ENCODE peak calls at places on chromosomes 4 and X, in five cellular contexts. B is K562, N is H1, M is HepG2, W is IMR-90. Q is an unnamed sample.

GRCh38 chr4:53508446-53508845 is 82.8 kb downstream of the LNX1 start:
- DNase-seq in M (peak), W (peak), N (no peak), B (no peak), Q (no peak)

GRCh38 chr4:30724217-30724616 is 4.0 kb downstream of the PCDH7 start:
- DNase-seq in M (no peak), W (no peak), N (no peak), B (no peak), Q (no peak)

GRCh38 chr4:30461218-30461617 is 259.0 kb upstream of the PCDH7 start:
- DNase-seq in B (no peak), W (no peak), N (peak), M (no peak), Q (no peak)

GRCh38 chrX:6614516-6614915 is 79.6 kb upstream of the VCX3A start:
- DNase-seq in M (no peak), W (no peak), B (no peak), N (no peak), Q (no peak)

GRCh38 chrX:40646489-40647306 is 663 bp downstream of the CXorf38 start:
- DNase-seq in M (no peak), W (peak), N (no peak), B (peak), Q (peak)

GRCh38 chrX:68503830-68504229 is 5.0 kb downstream of the YIPF6 start:
- DNase-seq in M (no peak), W (peak), B (no peak), N (no peak), Q (no peak)

GRCh38 chrX:141468940-141469339 is 115.6 kb downstream of the SPANXA1 start:
- DNase-seq in N (no peak), W (peak), M (no peak), B (no peak), Q (peak)

GRCh38 chr4:6198768-6199343 is 1.5 kb downstream of the JAKMIP1 start:
- DNase-seq in N (peak), M (no peak), W (no peak), B (no peak), Q (no peak)

DNA sequence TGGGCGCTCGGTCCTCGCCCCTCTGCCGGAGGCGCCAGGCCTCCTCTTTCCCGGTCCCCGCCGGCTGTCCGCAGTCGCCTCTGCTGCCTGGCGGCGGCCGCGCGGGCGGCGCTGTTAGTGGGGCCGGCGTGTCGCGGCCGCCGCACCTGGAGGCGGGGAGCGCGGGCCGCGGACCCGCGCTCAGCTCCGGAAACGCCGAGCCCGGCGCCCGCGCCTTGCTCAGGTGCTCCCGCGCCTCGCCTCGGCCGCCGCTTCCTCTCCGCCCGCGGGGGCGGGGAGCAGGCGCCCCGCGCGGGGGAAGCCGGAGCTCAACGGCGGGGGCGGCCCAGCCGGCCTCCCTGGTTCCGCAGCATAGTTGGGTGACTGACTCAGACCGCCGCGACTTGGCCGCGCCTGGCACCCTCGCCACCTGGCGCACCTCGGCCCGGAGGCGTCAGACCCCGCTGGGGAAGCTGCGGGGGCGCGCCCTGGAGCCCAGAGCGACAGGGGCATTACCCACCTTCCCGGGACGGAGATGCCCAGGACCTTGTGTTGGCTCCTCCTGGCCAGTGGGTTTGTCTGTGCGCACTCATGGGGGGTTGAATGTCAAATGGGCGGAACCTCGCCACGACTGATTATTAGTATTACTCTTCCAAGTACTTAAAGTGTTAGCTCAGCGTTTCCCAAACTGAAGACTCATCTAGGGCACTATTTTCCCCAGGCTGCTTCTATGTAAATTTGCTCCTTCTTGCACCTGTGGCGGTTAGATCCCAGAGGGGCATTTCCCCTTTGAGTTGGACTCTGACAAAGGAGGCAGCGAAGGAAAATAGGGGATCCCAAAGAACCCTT is at the start of gene ARAP2:
- DNase-seq in W (peak), N (no peak), M (no peak), B (peak), Q (peak)
- TF ChIP-seq MAFK in W (no peak), N (no peak), M (peak), B (no peak), Q (peak)

GRCh38 chr4:173878701-173879100 is 348.7 kb upstream of the HAND2 start:
- DNase-seq in M (no peak), W (peak), N (no peak), B (peak), Q (peak)
- TF ChIP-seq RAD21 in M (no peak), W (no peak), N (no peak), B (no peak), Q (no peak)

GRCh38 chr4:15914736-15915135 is 23.8 kb downstream of the FGFBP1 start:
- DNase-seq in N (no peak), M (no peak), B (no peak), W (no peak), Q (no peak)

GRCh38 chr4:15912961-15913630 is 25.4 kb downstream of the FGFBP1 start:
- DNase-seq in M (no peak), N (no peak), B (no peak), W (peak), Q (no peak)

GRCh38 chr4:15913631-15913970 is 24.9 kb downstream of the FGFBP1 start:
- DNase-seq in B (no peak), M (no peak), N (no peak), W (peak), Q (peak)

GRCh38 chr4:15912236-15912635 is 26.3 kb downstream of the FGFBP1 start:
- DNase-seq in W (no peak), M (no peak), N (no peak), B (no peak), Q (no peak)

GRCh38 chr4:15914291-15914690 is 24.2 kb downstream of the FGFBP1 start:
- DNase-seq in B (no peak), M (no peak), W (peak), N (no peak), Q (no peak)
- TF ChIP-seq MAFK in B (no peak), M (no peak), W (no peak), N (no peak), Q (no peak)

GRCh38 chr4:184957451-184958115 is 60.7 kb upstream of the HELT start:
- DNase-seq in M (no peak), B (no peak), N (no peak), W (no peak), Q (no peak)
- TF ChIP-seq RAD21 in M (no peak), B (no peak), N (no peak), W (no peak), Q (no peak)

GRCh38 chr4:185257694-185258093 is 48.3 kb downstream of the SNX25 start:
- DNase-seq in B (no peak), N (no peak), W (no peak), M (no peak), Q (no peak)

GRCh38 chr4:185255868-185256267 is 46.5 kb downstream of the SNX25 start:
- DNase-seq in M (no peak), N (no peak), B (no peak), W (no peak), Q (no peak)

GRCh38 chr4:185257086-185257485 is 47.7 kb downstream of the SNX25 start:
- DNase-seq in M (no peak), N (no peak), B (no peak), W (no peak), Q (no peak)

GRCh38 chr4:185256444-185256843 is 47.0 kb downstream of the SNX25 start:
- DNase-seq in B (peak), M (no peak), N (no peak), W (peak), Q (peak)

GRCh38 chr4:185254434-185254833 is 45.0 kb downstream of the SNX25 start:
- DNase-seq in M (peak), W (peak), B (no peak), N (no peak), Q (no peak)
- TF ChIP-seq MAFK in M (no peak), W (no peak), B (no peak), N (no peak), Q (no peak)

DNA sequence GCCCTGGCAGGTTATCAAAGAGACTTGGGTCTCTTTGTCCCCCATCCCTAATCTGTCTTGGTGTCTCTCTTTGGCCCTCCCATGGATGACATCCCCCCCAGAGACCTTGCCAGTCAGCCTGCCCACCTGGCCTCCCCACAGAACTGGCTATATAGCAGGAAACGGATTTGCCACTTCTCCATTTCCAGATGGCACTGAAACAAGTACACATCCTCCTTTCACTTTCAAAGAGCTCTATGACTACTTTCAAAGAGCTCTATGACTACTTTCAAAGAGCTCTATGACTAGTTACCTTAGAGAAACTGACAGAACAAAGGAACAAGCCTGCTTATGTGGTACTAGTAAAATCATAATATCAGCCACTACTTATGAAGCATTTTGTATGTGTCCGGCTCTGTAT is 175.3 kb downstream of the MAML3 start:
- DNase-seq in B (no peak), M (no peak), W (no peak), N (no peak), Q (no peak)
- TF ChIP-seq RAD21 in B (no peak), M (no peak), W (no peak), N (no peak), Q (no peak)